ENCODE peak calls at places on chromosomes 4 and X, in seven cellular contexts. One of them, this sample, is unnamed.

GRCh38 chrX:93875621-93876282 is 201.7 kb downstream of the FAM133A start:
- DNase-seq in stimulated activated CD4-positive, alpha-beta T cell treated with anti-CD3 and anti-CD28 coated beads, Interleukin-1b, Interleukin-23, amount 100 ng/mL, for 1 hour: no peak
- DNase-seq in dorsolateral prefrontal cortex: no peak
- DNase-seq in sciatic nerve: no peak
- DNase-seq in HCEC 1CT: no peak
- DNase-seq in NCI-H1105: no peak
- DNase-seq in hippocampal formation: no peak
- DNase-seq in this sample: no peak

GRCh38 chr4:6999172-7000086 is 43.7 kb upstream of the TADA2B start:
- DNase-seq in NCI-H1105: no peak
- DNase-seq in dorsolateral prefrontal cortex: no peak
- DNase-seq in HCEC 1CT: no peak
- DNase-seq in sciatic nerve: peak
- DNase-seq in stimulated activated CD4-positive, alpha-beta T cell treated with anti-CD3 and anti-CD28 coated beads, Interleukin-1b, Interleukin-23, amount 100 ng/mL, for 1 hour: no peak
- DNase-seq in hippocampal formation: no peak
- DNase-seq in this sample: no peak

GRCh38 chr4:28709821-28710330 is 1849.2 kb downstream of the STIM2 start:
- DNase-seq in dorsolateral prefrontal cortex: no peak
- DNase-seq in stimulated activated CD4-positive, alpha-beta T cell treated with anti-CD3 and anti-CD28 coated beads, Interleukin-1b, Interleukin-23, amount 100 ng/mL, for 1 hour: no peak
- DNase-seq in HCEC 1CT: peak
- DNase-seq in sciatic nerve: no peak
- DNase-seq in hippocampal formation: no peak
- DNase-seq in NCI-H1105: no peak
- DNase-seq in this sample: no peak

GRCh38 chr4:155796031-155796430 is 37.2 kb downstream of the GUCY1B1 start:
- DNase-seq in NCI-H1105: no peak
- DNase-seq in stimulated activated CD4-positive, alpha-beta T cell treated with anti-CD3 and anti-CD28 coated beads, Interleukin-1b, Interleukin-23, amount 100 ng/mL, for 1 hour: no peak
- DNase-seq in dorsolateral prefrontal cortex: no peak
- DNase-seq in hippocampal formation: no peak
- DNase-seq in sciatic nerve: no peak
- DNase-seq in HCEC 1CT: peak
- DNase-seq in this sample: no peak

GRCh38 chr4:94271248-94271647 is 63.6 kb downstream of the SMARCAD1 start:
- DNase-seq in dorsolateral prefrontal cortex: no peak
- DNase-seq in sciatic nerve: no peak
- DNase-seq in HCEC 1CT: no peak
- DNase-seq in stimulated activated CD4-positive, alpha-beta T cell treated with anti-CD3 and anti-CD28 coated beads, Interleukin-1b, Interleukin-23, amount 100 ng/mL, for 1 hour: no peak
- DNase-seq in NCI-H1105: no peak
- DNase-seq in hippocampal formation: no peak
- DNase-seq in this sample: no peak

GRCh38 chr4:95102391-95102790 is 344.6 kb downstream of the BMPR1B start:
- DNase-seq in HCEC 1CT: no peak
- DNase-seq in NCI-H1105: no peak
- DNase-seq in dorsolateral prefrontal cortex: no peak
- DNase-seq in hippocampal formation: no peak
- DNase-seq in stimulated activated CD4-positive, alpha-beta T cell treated with anti-CD3 and anti-CD28 coated beads, Interleukin-1b, Interleukin-23, amount 100 ng/mL, for 1 hour: no peak
- DNase-seq in sciatic nerve: no peak
- DNase-seq in this sample: no peak

GRCh38 chr4:138014664-138015288 is 227.4 kb downstream of the SLC7A11 start:
- DNase-seq in dorsolateral prefrontal cortex: no peak
- DNase-seq in NCI-H1105: no peak
- DNase-seq in HCEC 1CT: no peak
- DNase-seq in stimulated activated CD4-positive, alpha-beta T cell treated with anti-CD3 and anti-CD28 coated beads, Interleukin-1b, Interleukin-23, amount 100 ng/mL, for 1 hour: no peak
- DNase-seq in sciatic nerve: no peak
- DNase-seq in hippocampal formation: no peak
- DNase-seq in this sample: no peak

GRCh38 chr4:102169345-102169744 is 175.9 kb downstream of the SLC39A8 start:
- DNase-seq in NCI-H1105: peak
- DNase-seq in sciatic nerve: no peak
- DNase-seq in HCEC 1CT: no peak
- DNase-seq in stimulated activated CD4-positive, alpha-beta T cell treated with anti-CD3 and anti-CD28 coated beads, Interleukin-1b, Interleukin-23, amount 100 ng/mL, for 1 hour: no peak
- DNase-seq in hippocampal formation: peak
- DNase-seq in dorsolateral prefrontal cortex: no peak
- DNase-seq in this sample: peak

GRCh38 chr4:42390622-42391355 is 6.5 kb upstream of the SHISA3 start:
- DNase-seq in sciatic nerve: no peak
- DNase-seq in HCEC 1CT: no peak
- DNase-seq in stimulated activated CD4-positive, alpha-beta T cell treated with anti-CD3 and anti-CD28 coated beads, Interleukin-1b, Interleukin-23, amount 100 ng/mL, for 1 hour: no peak
- DNase-seq in NCI-H1105: no peak
- DNase-seq in hippocampal formation: no peak
- DNase-seq in dorsolateral prefrontal cortex: no peak
- DNase-seq in this sample: no peak

GRCh38 chr4:1998296-1998695 is 10.5 kb downstream of the NELFA start:
- DNase-seq in hippocampal formation: no peak
- DNase-seq in stimulated activated CD4-positive, alpha-beta T cell treated with anti-CD3 and anti-CD28 coated beads, Interleukin-1b, Interleukin-23, amount 100 ng/mL, for 1 hour: no peak
- DNase-seq in sciatic nerve: no peak
- DNase-seq in NCI-H1105: no peak
- DNase-seq in HCEC 1CT: no peak
- DNase-seq in dorsolateral prefrontal cortex: no peak
- DNase-seq in this sample: no peak

GRCh38 chrX:617891-618290 is 12.7 kb upstream of the SHOX start:
- DNase-seq in HCEC 1CT: no peak
- DNase-seq in sciatic nerve: no peak
- DNase-seq in NCI-H1105: no peak
- DNase-seq in hippocampal formation: no peak
- DNase-seq in stimulated activated CD4-positive, alpha-beta T cell treated with anti-CD3 and anti-CD28 coated beads, Interleukin-1b, Interleukin-23, amount 100 ng/mL, for 1 hour: no peak
- DNase-seq in dorsolateral prefrontal cortex: no peak
- DNase-seq in this sample: no peak

GRCh38 chr4:24910504-24910903 is 2.3 kb downstream of the CCDC149 start:
- DNase-seq in HCEC 1CT: peak
- DNase-seq in dorsolateral prefrontal cortex: no peak
- DNase-seq in hippocampal formation: no peak
- DNase-seq in sciatic nerve: no peak
- DNase-seq in NCI-H1105: no peak
- DNase-seq in stimulated activated CD4-positive, alpha-beta T cell treated with anti-CD3 and anti-CD28 coated beads, Interleukin-1b, Interleukin-23, amount 100 ng/mL, for 1 hour: no peak
- DNase-seq in this sample: no peak

GRCh38 chrX:57573754-57574153 is 18.1 kb upstream of the ZXDB start:
- DNase-seq in HCEC 1CT: no peak
- DNase-seq in stimulated activated CD4-positive, alpha-beta T cell treated with anti-CD3 and anti-CD28 coated beads, Interleukin-1b, Interleukin-23, amount 100 ng/mL, for 1 hour: no peak
- DNase-seq in sciatic nerve: no peak
- DNase-seq in NCI-H1105: peak
- DNase-seq in hippocampal formation: no peak
- DNase-seq in dorsolateral prefrontal cortex: no peak
- DNase-seq in this sample: no peak

GRCh38 chr4:124980276-124980752 is 267.8 kb upstream of the ANKRD50 start:
- DNase-seq in dorsolateral prefrontal cortex: no peak
- DNase-seq in sciatic nerve: no peak
- DNase-seq in HCEC 1CT: no peak
- DNase-seq in stimulated activated CD4-positive, alpha-beta T cell treated with anti-CD3 and anti-CD28 coated beads, Interleukin-1b, Interleukin-23, amount 100 ng/mL, for 1 hour: no peak
- DNase-seq in NCI-H1105: no peak
- DNase-seq in hippocampal formation: no peak
- DNase-seq in this sample: no peak

GRCh38 chrX:133638285-133638684 is 223.0 kb upstream of the GPC4 start:
- DNase-seq in hippocampal formation: no peak
- DNase-seq in dorsolateral prefrontal cortex: no peak
- DNase-seq in NCI-H1105: peak
- DNase-seq in sciatic nerve: no peak
- DNase-seq in HCEC 1CT: no peak
- DNase-seq in stimulated activated CD4-positive, alpha-beta T cell treated with anti-CD3 and anti-CD28 coated beads, Interleukin-1b, Interleukin-23, amount 100 ng/mL, for 1 hour: no peak
- DNase-seq in this sample: no peak

GRCh38 chr4:54322817-54323417 is 93.8 kb downstream of the PDGFRA start:
- DNase-seq in HCEC 1CT: peak
- DNase-seq in sciatic nerve: peak
- DNase-seq in NCI-H1105: peak
- DNase-seq in dorsolateral prefrontal cortex: peak
- DNase-seq in stimulated activated CD4-positive, alpha-beta T cell treated with anti-CD3 and anti-CD28 coated beads, Interleukin-1b, Interleukin-23, amount 100 ng/mL, for 1 hour: peak
- DNase-seq in hippocampal formation: peak
- DNase-seq in this sample: peak

GRCh38 chr4:99324978-99325377 is 3.8 kb upstream of the ADH1B start:
- DNase-seq in dorsolateral prefrontal cortex: no peak
- DNase-seq in hippocampal formation: no peak
- DNase-seq in sciatic nerve: peak
- DNase-seq in stimulated activated CD4-positive, alpha-beta T cell treated with anti-CD3 and anti-CD28 coated beads, Interleukin-1b, Interleukin-23, amount 100 ng/mL, for 1 hour: no peak
- DNase-seq in NCI-H1105: no peak
- DNase-seq in HCEC 1CT: peak
- DNase-seq in this sample: no peak

GRCh38 chr4:173270312-173271027 is 63.7 kb downstream of the HMGB2 start:
- DNase-seq in hippocampal formation: no peak
- DNase-seq in NCI-H1105: no peak
- DNase-seq in sciatic nerve: no peak
- DNase-seq in stimulated activated CD4-positive, alpha-beta T cell treated with anti-CD3 and anti-CD28 coated beads, Interleukin-1b, Interleukin-23, amount 100 ng/mL, for 1 hour: no peak
- DNase-seq in dorsolateral prefrontal cortex: no peak
- DNase-seq in HCEC 1CT: no peak
- DNase-seq in this sample: no peak

GRCh38 chr4:150768492-150768891 is 186.5 kb downstream of the MAB21L2 start:
- DNase-seq in stimulated activated CD4-positive, alpha-beta T cell treated with anti-CD3 and anti-CD28 coated beads, Interleukin-1b, Interleukin-23, amount 100 ng/mL, for 1 hour: no peak
- DNase-seq in HCEC 1CT: no peak
- DNase-seq in NCI-H1105: no peak
- DNase-seq in hippocampal formation: no peak
- DNase-seq in dorsolateral prefrontal cortex: no peak
- DNase-seq in sciatic nerve: no peak
- DNase-seq in this sample: no peak

GRCh38 chrX:67100031-67100884 is 443.6 kb upstream of the AR start:
- DNase-seq in sciatic nerve: no peak
- DNase-seq in dorsolateral prefrontal cortex: no peak
- DNase-seq in stimulated activated CD4-positive, alpha-beta T cell treated with anti-CD3 and anti-CD28 coated beads, Interleukin-1b, Interleukin-23, amount 100 ng/mL, for 1 hour: no peak
- DNase-seq in HCEC 1CT: no peak
- DNase-seq in hippocampal formation: no peak
- DNase-seq in NCI-H1105: no peak
- DNase-seq in this sample: no peak

GRCh38 chr4:144645621-144646522 is at the start of gene HHIP:
- DNase-seq in NCI-H1105: peak
- DNase-seq in stimulated activated CD4-positive, alpha-beta T cell treated with anti-CD3 and anti-CD28 coated beads, Interleukin-1b, Interleukin-23, amount 100 ng/mL, for 1 hour: no peak
- DNase-seq in sciatic nerve: peak
- DNase-seq in HCEC 1CT: no peak
- DNase-seq in dorsolateral prefrontal cortex: peak
- DNase-seq in hippocampal formation: peak
- DNase-seq in this sample: no peak

This sample was measured in DMS 273 treated with DMSO at 0.1 percent for 48 hours.